ENCODE peak calls at places on chromosomes 7 and 10, in four cellular contexts. Q, N, I and B are unnamed samples.

GRCh38 chr7:74518654-74519053 is 64.9 kb downstream of the GTF2IRD1 start:
- DNase-seq in Q (no peak), N (no peak), I (no peak), B (no peak)

GRCh38 chr10:68871105-68871711 is 29.9 kb upstream of the DDX50 start:
- DNase-seq in Q (no peak), N (peak), I (no peak), B (no peak)

GRCh38 chr7:20529260-20529659 is 86.2 kb upstream of the ABCB5 start:
- DNase-seq in Q (no peak), N (no peak), I (no peak), B (no peak)

GRCh38 chr10:91975438-91975837 is 51.9 kb downstream of the BTAF1 start:
- DNase-seq in Q (no peak), N (no peak), I (no peak), B (no peak)

GRCh38 chr10:93656155-93656554 is 43.8 kb downstream of the PDE6C start:
- DNase-seq in Q (no peak), N (no peak), I (no peak), B (no peak)

GRCh38 chr7:117279931-117280525 is 42.8 kb downstream of the WNT2 start:
- DNase-seq in Q (no peak), N (no peak), I (no peak), B (no peak)

GRCh38 chr10:31554556-31554955 is 235.5 kb downstream of the ZEB1 start:
- DNase-seq in Q (no peak), N (no peak), I (no peak), B (no peak)

GRCh38 chr7:50156746-50157145 is 63.7 kb upstream of the ZPBP start:
- DNase-seq in Q (no peak), N (no peak), I (no peak), B (no peak)

GRCh38 chr10:98273454-98273850 is 5.5 kb upstream of the LOXL4 start:
- DNase-seq in Q (no peak), N (no peak), I (no peak), B (no peak)

GRCh38 chr7:141158562-141158961 is 84.7 kb downstream of the TMEM178B start:
- DNase-seq in Q (no peak), N (no peak), I (no peak), B (no peak)

GRCh38 chr10:61960396-61961120 is 59.1 kb downstream of the ARID5B start:
- DNase-seq in Q (no peak), N (no peak), I (no peak), B (no peak)

GRCh38 chr10:123860209-123860608 is 31.4 kb downstream of the CPXM2 start:
- DNase-seq in Q (no peak), N (no peak), I (no peak), B (no peak)

GRCh38 chr10:123857616-123858015 is 34.0 kb downstream of the CPXM2 start:
- DNase-seq in Q (no peak), N (no peak), I (no peak), B (no peak)

GRCh38 chr10:123859651-123860045 is 32.0 kb downstream of the CPXM2 start:
- DNase-seq in Q (no peak), N (no peak), I (no peak), B (no peak)

GRCh38 chr10:123858039-123858740 is 33.4 kb downstream of the CPXM2 start:
- DNase-seq in Q (no peak), N (no peak), I (no peak), B (no peak)

GRCh38 chr10:123858907-123859650 is 32.5 kb downstream of the CPXM2 start:
- DNase-seq in Q (no peak), N (no peak), I (no peak), B (no peak)
- H3K27ac ChIP-seq in Q (no peak), N (no peak), I (no peak), B (no peak)

GRCh38 chr10:78313047-78313381 is 279.4 kb downstream of the RPS24 start:
- DNase-seq in Q (no peak), N (no peak), I (no peak), B (no peak)

GRCh38 chr10:78312197-78313046 is 278.8 kb downstream of the RPS24 start:
- DNase-seq in Q (no peak), N (no peak), I (no peak), B (no peak)

GRCh38 chr10:78310481-78311080 is 276.9 kb downstream of the RPS24 start:
- DNase-seq in Q (no peak), N (no peak), I (no peak), B (peak)

GRCh38 chr10:78307576-78307975 is 273.9 kb downstream of the RPS24 start:
- DNase-seq in Q (no peak), N (no peak), I (no peak), B (no peak)

GRCh38 chr10:78309536-78310237 is 276.0 kb downstream of the RPS24 start:
- DNase-seq in Q (no peak), N (no peak), I (no peak), B (no peak)
- H3K27ac ChIP-seq in Q (no peak), N (no peak), I (no peak), B (no peak)

DNA sequence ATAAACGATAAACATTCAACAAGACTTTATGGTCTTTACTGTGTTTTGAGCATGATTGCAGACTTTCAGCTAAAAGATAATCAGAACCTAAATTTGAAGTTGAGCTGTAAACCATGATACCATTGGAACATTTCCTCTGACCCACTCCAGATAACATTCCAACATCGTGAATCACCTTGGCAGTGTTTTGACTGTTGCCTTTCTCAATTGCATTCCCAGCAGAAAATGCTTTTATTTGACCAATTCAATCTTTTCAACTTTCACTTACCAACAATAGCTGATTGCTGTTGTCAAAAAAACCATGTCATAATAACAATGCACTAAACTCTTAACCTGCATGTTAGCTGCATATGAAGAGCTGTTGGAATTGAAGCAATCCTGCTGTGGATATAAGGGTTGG is 165.5 kb downstream of the MDFIC start:
- DNase-seq in Q (no peak), N (peak), I (no peak), B (no peak)
- H3K27ac ChIP-seq in Q (peak), N (no peak), I (no peak), B (no peak)

DNA sequence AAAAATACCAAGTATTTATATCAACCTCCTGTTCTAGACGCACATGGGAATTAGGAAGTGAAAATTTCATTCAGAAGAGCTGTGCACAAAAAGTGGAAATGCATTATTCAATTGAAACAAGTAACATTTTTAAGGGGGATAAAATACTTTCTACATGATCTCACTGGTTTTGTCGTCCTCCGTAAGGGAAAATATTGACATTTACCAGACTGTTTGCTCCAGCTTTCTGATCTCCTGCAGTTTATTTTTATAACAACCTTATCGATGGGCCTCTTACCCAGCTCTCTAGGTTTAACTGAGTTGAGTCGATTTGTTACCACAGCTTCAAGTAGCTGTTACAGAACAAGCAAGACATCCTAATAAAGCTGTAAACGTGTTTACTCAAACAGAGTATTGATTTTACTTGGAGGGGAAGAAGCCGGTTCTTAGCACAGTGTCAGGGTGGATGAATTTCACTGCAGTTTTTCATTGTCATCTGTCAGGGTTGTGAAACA is 142.7 kb upstream of the KAT6B start:
- DNase-seq in Q (no peak), N (no peak), I (no peak), B (no peak)
- H3K27ac ChIP-seq in Q (peak), N (no peak), I (no peak), B (no peak)

DNA sequence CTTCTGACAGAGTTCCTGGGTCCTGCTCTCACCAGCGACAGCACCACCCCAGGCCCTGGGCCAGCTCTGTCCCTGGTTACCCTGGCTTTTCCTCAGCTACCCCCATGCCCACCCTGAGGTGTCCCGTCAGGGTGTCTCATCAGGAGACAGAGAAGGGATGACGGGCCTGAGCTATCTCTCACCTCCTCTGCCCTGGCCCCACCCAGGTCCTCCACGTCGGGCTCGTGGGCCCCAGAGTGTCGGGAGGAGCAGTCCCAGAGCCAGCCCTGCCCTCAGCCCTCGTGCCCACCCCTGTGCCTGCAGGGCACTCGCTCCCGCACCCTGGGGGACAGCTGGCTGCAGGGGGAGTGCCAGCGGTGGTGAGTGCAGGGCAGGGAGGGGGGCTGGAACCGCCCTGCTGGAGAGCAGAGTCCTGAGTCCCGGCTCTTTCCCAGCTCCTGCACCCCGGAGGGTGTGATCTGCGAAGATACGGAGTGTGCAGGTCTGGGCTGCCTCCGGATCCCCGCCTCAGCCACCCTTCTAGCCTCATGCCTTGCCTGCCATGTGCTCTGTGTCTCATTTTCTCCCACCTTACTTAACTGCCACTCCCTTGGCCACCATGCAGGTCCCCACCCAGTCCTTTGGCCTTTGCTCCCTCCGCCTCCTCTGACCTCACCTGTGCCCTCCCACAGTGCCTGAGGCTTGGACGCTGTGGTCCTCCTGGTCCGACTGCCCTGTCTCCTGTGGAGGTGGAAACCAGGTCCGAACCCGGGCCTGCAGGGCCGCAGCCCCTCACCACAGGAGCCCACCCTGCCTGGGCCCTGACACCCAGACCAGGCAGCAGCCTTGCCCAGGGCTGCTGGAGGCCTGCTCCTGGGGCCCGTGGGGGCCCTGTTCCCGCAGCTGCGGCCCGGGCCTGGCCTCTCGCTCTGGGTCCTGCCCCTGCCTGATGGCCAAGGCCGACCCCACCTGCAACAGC is 16.7 kb upstream of the ZNF862 start:
- DNase-seq in Q (peak), N (no peak), I (peak), B (no peak)
- H3K27ac ChIP-seq in Q (no peak), N (no peak), I (no peak), B (no peak)

GRCh38 chr7:24858108-24858977 is 101.1 kb upstream of the GSDME start:
- DNase-seq in Q (no peak), N (no peak), I (no peak), B (no peak)
- H3K27ac ChIP-seq in Q (no peak), N (no peak), I (no peak), B (no peak)

GRCh38 chr7:106139253-106140251 is 27.4 kb upstream of the SYPL1 start:
- DNase-seq in Q (no peak), N (no peak), I (no peak), B (no peak)
- H3K27ac ChIP-seq in Q (peak), N (no peak), I (peak), B (no peak)

GRCh38 chr10:18100664-18101063 is 39.6 kb upstream of the CACNB2 start:
- DNase-seq in Q (no peak), N (no peak), I (no peak), B (no peak)
- H3K27ac ChIP-seq in Q (no peak), N (no peak), I (no peak), B (no peak)